ENCODE peak calls at places on chromosomes 6 and 20, in nine cellular contexts. One of them, this sample, is unnamed.

GRCh38 chr20:38059832-38060231 is 26.3 kb downstream of the RPRD1B start:
- DNase-seq in AG04450: no peak
- DNase-seq in OCI-LY7: no peak
- DNase-seq in lower lobe of right lung: no peak
- DNase-seq in cardiac muscle cell: no peak
- DNase-seq in body of pancreas: no peak
- DNase-seq in HCT116: no peak
- DNase-seq in vagina: no peak
- DNase-seq in uterus: no peak
- DNase-seq in this sample: no peak

GRCh38 chr6:7749493-7749892 is 23.6 kb downstream of the BMP6 start:
- DNase-seq in AG04450: no peak
- DNase-seq in OCI-LY7: no peak
- DNase-seq in lower lobe of right lung: no peak
- DNase-seq in cardiac muscle cell: no peak
- DNase-seq in body of pancreas: no peak
- DNase-seq in HCT116: no peak
- DNase-seq in vagina: no peak
- DNase-seq in uterus: no peak
- DNase-seq in this sample: no peak

GRCh38 chr6:149169761-149170359 is 147.7 kb upstream of the TAB2 start:
- DNase-seq in AG04450: no peak
- DNase-seq in OCI-LY7: no peak
- DNase-seq in lower lobe of right lung: no peak
- DNase-seq in cardiac muscle cell: no peak
- DNase-seq in body of pancreas: no peak
- DNase-seq in HCT116: no peak
- DNase-seq in vagina: no peak
- DNase-seq in uterus: peak
- DNase-seq in this sample: no peak

GRCh38 chr6:20367716-20368485 is 33.8 kb upstream of the E2F3 start:
- DNase-seq in AG04450: no peak
- DNase-seq in OCI-LY7: no peak
- DNase-seq in lower lobe of right lung: no peak
- DNase-seq in cardiac muscle cell: no peak
- DNase-seq in body of pancreas: no peak
- DNase-seq in HCT116: no peak
- DNase-seq in vagina: no peak
- DNase-seq in uterus: no peak
- DNase-seq in this sample: no peak

GRCh38 chr6:10268661-10269060 is 146.2 kb downstream of the TFAP2A start:
- DNase-seq in AG04450: no peak
- DNase-seq in OCI-LY7: no peak
- DNase-seq in lower lobe of right lung: no peak
- DNase-seq in cardiac muscle cell: no peak
- DNase-seq in body of pancreas: no peak
- DNase-seq in HCT116: no peak
- DNase-seq in vagina: no peak
- DNase-seq in uterus: no peak
- DNase-seq in this sample: no peak

GRCh38 chr20:23826541-23827018 is at the start of gene CST2:
- DNase-seq in AG04450: no peak
- DNase-seq in OCI-LY7: no peak
- DNase-seq in lower lobe of right lung: no peak
- DNase-seq in cardiac muscle cell: peak
- DNase-seq in body of pancreas: no peak
- DNase-seq in HCT116: no peak
- DNase-seq in vagina: no peak
- DNase-seq in uterus: no peak
- DNase-seq in this sample: no peak

GRCh38 chr6:5459346-5459745 is 198.0 kb downstream of the FARS2 start:
- DNase-seq in AG04450: no peak
- DNase-seq in OCI-LY7: no peak
- DNase-seq in lower lobe of right lung: no peak
- DNase-seq in cardiac muscle cell: no peak
- DNase-seq in body of pancreas: no peak
- DNase-seq in HCT116: no peak
- DNase-seq in vagina: no peak
- DNase-seq in uterus: no peak
- DNase-seq in this sample: no peak

GRCh38 chr20:37276494-37277252 is 12.8 kb upstream of the MANBAL start:
- DNase-seq in AG04450: peak
- DNase-seq in OCI-LY7: peak
- DNase-seq in lower lobe of right lung: no peak
- DNase-seq in cardiac muscle cell: peak
- DNase-seq in body of pancreas: peak
- DNase-seq in HCT116: no peak
- DNase-seq in vagina: no peak
- DNase-seq in uterus: peak
- DNase-seq in this sample: peak

GRCh38 chr6:149852180-149852579 is 12.0 kb downstream of the LRP11 start:
- DNase-seq in AG04450: no peak
- DNase-seq in OCI-LY7: peak
- DNase-seq in lower lobe of right lung: peak
- DNase-seq in cardiac muscle cell: peak
- DNase-seq in body of pancreas: no peak
- DNase-seq in HCT116: no peak
- DNase-seq in vagina: peak
- DNase-seq in uterus: no peak
- DNase-seq in this sample: no peak

GRCh38 chr6:136539967-136540366 is 10.3 kb downstream of the MAP7 start:
- DNase-seq in AG04450: no peak
- DNase-seq in OCI-LY7: no peak
- DNase-seq in lower lobe of right lung: no peak
- DNase-seq in cardiac muscle cell: no peak
- DNase-seq in body of pancreas: no peak
- DNase-seq in HCT116: no peak
- DNase-seq in vagina: no peak
- DNase-seq in uterus: no peak
- DNase-seq in this sample: no peak

GRCh38 chr6:161373905-161374451 is 100.1 kb upstream of the AGPAT4 start:
- DNase-seq in AG04450: no peak
- DNase-seq in OCI-LY7: peak
- DNase-seq in lower lobe of right lung: peak
- DNase-seq in cardiac muscle cell: peak
- DNase-seq in body of pancreas: peak
- DNase-seq in HCT116: no peak
- DNase-seq in vagina: no peak
- DNase-seq in uterus: peak
- DNase-seq in this sample: peak

GRCh38 chr20:44701116-44701865 is 13.9 kb upstream of the CCN5 start:
- DNase-seq in AG04450: no peak
- DNase-seq in OCI-LY7: no peak
- DNase-seq in lower lobe of right lung: no peak
- DNase-seq in cardiac muscle cell: peak
- DNase-seq in body of pancreas: no peak
- DNase-seq in HCT116: no peak
- DNase-seq in vagina: no peak
- DNase-seq in uterus: no peak
- DNase-seq in this sample: no peak

GRCh38 chr6:95431637-95432228 is 145.6 kb upstream of the MANEA start:
- DNase-seq in AG04450: peak
- DNase-seq in OCI-LY7: peak
- DNase-seq in lower lobe of right lung: no peak
- DNase-seq in cardiac muscle cell: peak
- DNase-seq in body of pancreas: peak
- DNase-seq in HCT116: peak
- DNase-seq in vagina: no peak
- DNase-seq in uterus: no peak
- DNase-seq in this sample: no peak

DNA sequence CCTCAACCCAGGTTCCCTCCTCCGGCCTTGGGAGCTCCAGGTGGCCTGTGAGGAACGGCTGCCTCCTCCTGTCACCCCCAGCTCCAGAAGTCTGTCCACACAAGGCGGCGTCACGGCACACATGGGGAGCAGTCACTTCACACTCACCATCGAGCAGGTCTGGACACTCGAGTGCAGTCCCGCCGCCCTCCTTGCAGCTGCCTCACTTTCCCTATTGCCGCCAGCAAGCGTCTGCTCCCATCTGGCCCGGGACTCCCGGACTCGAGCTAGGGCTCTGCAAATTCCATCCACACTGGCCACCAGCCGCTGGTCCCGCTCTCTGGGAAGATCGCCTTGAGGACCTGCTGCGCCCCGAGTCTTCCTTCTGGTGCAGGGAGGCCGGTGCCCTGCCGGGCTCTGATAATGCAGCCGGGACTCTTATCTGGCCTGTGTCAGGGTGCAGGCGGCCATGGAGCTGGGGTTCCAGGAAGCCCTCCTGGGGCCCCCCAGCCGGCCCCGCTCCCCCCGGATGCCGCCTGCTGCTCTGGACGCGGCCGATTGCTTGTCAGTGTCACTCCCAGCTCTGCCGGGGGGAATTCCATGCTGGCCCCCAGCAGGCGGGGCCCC is at the start of gene RIPOR3:
- DNase-seq in AG04450: no peak
- DNase-seq in OCI-LY7: no peak
- DNase-seq in lower lobe of right lung: no peak
- DNase-seq in cardiac muscle cell: peak
- DNase-seq in body of pancreas: no peak
- DNase-seq in HCT116: no peak
- DNase-seq in vagina: no peak
- DNase-seq in uterus: peak
- DNase-seq in this sample: no peak
- H3K4me3 ChIP-seq in AG04450: peak
- H3K4me3 ChIP-seq in OCI-LY7: no peak
- H3K4me3 ChIP-seq in lower lobe of right lung: peak
- H3K4me3 ChIP-seq in cardiac muscle cell: peak
- H3K4me3 ChIP-seq in body of pancreas: no peak
- H3K4me3 ChIP-seq in HCT116: no peak
- H3K4me3 ChIP-seq in vagina: peak
- H3K4me3 ChIP-seq in uterus: peak
- H3K4me3 ChIP-seq in this sample: peak

GRCh38 chr20:33909331-33909921 is 84.3 kb upstream of the RALY start:
- DNase-seq in AG04450: peak
- DNase-seq in OCI-LY7: no peak
- DNase-seq in lower lobe of right lung: no peak
- DNase-seq in cardiac muscle cell: peak
- DNase-seq in body of pancreas: no peak
- DNase-seq in HCT116: peak
- DNase-seq in vagina: no peak
- DNase-seq in uterus: no peak
- DNase-seq in this sample: no peak

GRCh38 chr20:33910529-33911327 is 83.0 kb upstream of the RALY start:
- DNase-seq in AG04450: no peak
- DNase-seq in OCI-LY7: peak
- DNase-seq in lower lobe of right lung: no peak
- DNase-seq in cardiac muscle cell: no peak
- DNase-seq in body of pancreas: no peak
- DNase-seq in HCT116: no peak
- DNase-seq in vagina: no peak
- DNase-seq in uterus: no peak
- DNase-seq in this sample: no peak

GRCh38 chr20:33908868-33909267 is 84.8 kb upstream of the RALY start:
- DNase-seq in AG04450: no peak
- DNase-seq in OCI-LY7: no peak
- DNase-seq in lower lobe of right lung: no peak
- DNase-seq in cardiac muscle cell: no peak
- DNase-seq in body of pancreas: no peak
- DNase-seq in HCT116: no peak
- DNase-seq in vagina: no peak
- DNase-seq in uterus: no peak
- DNase-seq in this sample: no peak

GRCh38 chr20:33908351-33908750 is 85.4 kb upstream of the RALY start:
- DNase-seq in AG04450: no peak
- DNase-seq in OCI-LY7: no peak
- DNase-seq in lower lobe of right lung: no peak
- DNase-seq in cardiac muscle cell: peak
- DNase-seq in body of pancreas: no peak
- DNase-seq in HCT116: no peak
- DNase-seq in vagina: no peak
- DNase-seq in uterus: no peak
- DNase-seq in this sample: no peak

GRCh38 chr20:33910056-33910455 is 83.7 kb upstream of the RALY start:
- DNase-seq in AG04450: no peak
- DNase-seq in OCI-LY7: no peak
- DNase-seq in lower lobe of right lung: no peak
- DNase-seq in cardiac muscle cell: peak
- DNase-seq in body of pancreas: no peak
- DNase-seq in HCT116: no peak
- DNase-seq in vagina: no peak
- DNase-seq in uterus: no peak
- DNase-seq in this sample: no peak
- H3K27ac ChIP-seq in AG04450: peak
- H3K27ac ChIP-seq in OCI-LY7: peak
- H3K27ac ChIP-seq in lower lobe of right lung: peak
- H3K27ac ChIP-seq in cardiac muscle cell: no peak
- H3K27ac ChIP-seq in body of pancreas: peak
- H3K27ac ChIP-seq in HCT116: no peak
- H3K27ac ChIP-seq in vagina: no peak
- H3K27ac ChIP-seq in uterus: no peak
- H3K27ac ChIP-seq in this sample: no peak

GRCh38 chr20:56688106-56688505 is 59.0 kb downstream of the TFAP2C start:
- DNase-seq in AG04450: no peak
- DNase-seq in OCI-LY7: no peak
- DNase-seq in lower lobe of right lung: no peak
- DNase-seq in cardiac muscle cell: no peak
- DNase-seq in body of pancreas: no peak
- DNase-seq in HCT116: no peak
- DNase-seq in vagina: no peak
- DNase-seq in uterus: no peak
- DNase-seq in this sample: no peak

GRCh38 chr20:56689318-56689717 is 60.2 kb downstream of the TFAP2C start:
- DNase-seq in AG04450: no peak
- DNase-seq in OCI-LY7: no peak
- DNase-seq in lower lobe of right lung: no peak
- DNase-seq in cardiac muscle cell: peak
- DNase-seq in body of pancreas: no peak
- DNase-seq in HCT116: no peak
- DNase-seq in vagina: no peak
- DNase-seq in uterus: no peak
- DNase-seq in this sample: no peak

GRCh38 chr20:56685879-56686278 is 56.8 kb downstream of the TFAP2C start:
- DNase-seq in AG04450: no peak
- DNase-seq in OCI-LY7: no peak
- DNase-seq in lower lobe of right lung: no peak
- DNase-seq in cardiac muscle cell: no peak
- DNase-seq in body of pancreas: no peak
- DNase-seq in HCT116: no peak
- DNase-seq in vagina: no peak
- DNase-seq in uterus: no peak
- DNase-seq in this sample: no peak

GRCh38 chr20:56689852-56690485 is 60.9 kb downstream of the TFAP2C start:
- DNase-seq in AG04450: no peak
- DNase-seq in OCI-LY7: peak
- DNase-seq in lower lobe of right lung: no peak
- DNase-seq in cardiac muscle cell: peak
- DNase-seq in body of pancreas: no peak
- DNase-seq in HCT116: no peak
- DNase-seq in vagina: no peak
- DNase-seq in uterus: no peak
- DNase-seq in this sample: no peak

GRCh38 chr20:56687061-56687460 is 58.0 kb downstream of the TFAP2C start:
- DNase-seq in AG04450: no peak
- DNase-seq in OCI-LY7: no peak
- DNase-seq in lower lobe of right lung: no peak
- DNase-seq in cardiac muscle cell: no peak
- DNase-seq in body of pancreas: no peak
- DNase-seq in HCT116: no peak
- DNase-seq in vagina: no peak
- DNase-seq in uterus: no peak
- DNase-seq in this sample: no peak
- H3K4me3 ChIP-seq in AG04450: no peak
- H3K4me3 ChIP-seq in OCI-LY7: no peak
- H3K4me3 ChIP-seq in lower lobe of right lung: no peak
- H3K4me3 ChIP-seq in cardiac muscle cell: no peak
- H3K4me3 ChIP-seq in body of pancreas: no peak
- H3K4me3 ChIP-seq in HCT116: no peak
- H3K4me3 ChIP-seq in vagina: no peak
- H3K4me3 ChIP-seq in uterus: no peak
- H3K4me3 ChIP-seq in this sample: no peak

GRCh38 chr6:159317430-159317829 is 148.2 kb downstream of the FNDC1 start:
- DNase-seq in AG04450: no peak
- DNase-seq in OCI-LY7: no peak
- DNase-seq in lower lobe of right lung: no peak
- DNase-seq in cardiac muscle cell: no peak
- DNase-seq in body of pancreas: no peak
- DNase-seq in HCT116: no peak
- DNase-seq in vagina: no peak
- DNase-seq in uterus: no peak
- DNase-seq in this sample: no peak
- H3K27ac ChIP-seq in AG04450: no peak
- H3K27ac ChIP-seq in OCI-LY7: no peak
- H3K27ac ChIP-seq in lower lobe of right lung: no peak
- H3K27ac ChIP-seq in cardiac muscle cell: no peak
- H3K27ac ChIP-seq in body of pancreas: no peak
- H3K27ac ChIP-seq in HCT116: no peak
- H3K27ac ChIP-seq in vagina: no peak
- H3K27ac ChIP-seq in uterus: no peak
- H3K27ac ChIP-seq in this sample: no peak